ENCODE peak calls at places on chromosomes 1 and 21, in six cellular contexts. V is mammary epithelial cell, G is hepatocyte, Y is neural progenitor cell, X is HCT116, U is PC-9. P is an unnamed sample.

GRCh38 chr1:166981589-166981988 is 6.2 kb upstream of the ILDR2 start:
- DNase-seq in G (no peak), X (no peak), Y (no peak), V (no peak), U (no peak), P (no peak)

GRCh38 chr1:151839457-151840409 is at the start of gene C2CD4D:
- DNase-seq in X (peak), V (peak), Y (peak), U (peak), G (peak), P (peak)

GRCh38 chr1:166489670-166490436 is 323.1 kb upstream of the FAM78B start:
- DNase-seq in Y (no peak), U (peak), X (peak), V (no peak), G (no peak), P (peak)

GRCh38 chr1:166906647-166907046 is 30.6 kb upstream of the TADA1 start:
- DNase-seq in V (no peak), U (peak), G (no peak), X (no peak), Y (no peak), P (no peak)

GRCh38 chr1:30525980-30526651 is 197.3 kb downstream of the MATN1 start:
- DNase-seq in Y (no peak), V (peak), U (peak), G (peak), X (peak), P (peak)

GRCh38 chr1:78095618-78096416 is 50.1 kb downstream of the GIPC2 start:
- DNase-seq in Y (no peak), X (no peak), U (no peak), G (no peak), V (peak), P (no peak)

GRCh38 chr1:101137144-101138126 is 99.4 kb upstream of the S1PR1 start:
- DNase-seq in V (no peak), U (no peak), X (no peak), Y (no peak), G (no peak), P (no peak)

GRCh38 chr1:56202743-56203142 is 376.6 kb downstream of the PLPP3 start:
- DNase-seq in X (no peak), V (peak), Y (no peak), G (peak), U (no peak), P (no peak)

GRCh38 chr1:178518894-178519293 is 6.0 kb downstream of the TEX35 start:
- DNase-seq in X (no peak), G (no peak), Y (no peak), U (no peak), V (peak), P (no peak)

GRCh38 chr1:67850151-67850551 is 16.9 kb upstream of the GNG12 start:
- DNase-seq in X (peak), U (peak), G (peak), Y (peak), V (peak), P (peak)

DNA sequence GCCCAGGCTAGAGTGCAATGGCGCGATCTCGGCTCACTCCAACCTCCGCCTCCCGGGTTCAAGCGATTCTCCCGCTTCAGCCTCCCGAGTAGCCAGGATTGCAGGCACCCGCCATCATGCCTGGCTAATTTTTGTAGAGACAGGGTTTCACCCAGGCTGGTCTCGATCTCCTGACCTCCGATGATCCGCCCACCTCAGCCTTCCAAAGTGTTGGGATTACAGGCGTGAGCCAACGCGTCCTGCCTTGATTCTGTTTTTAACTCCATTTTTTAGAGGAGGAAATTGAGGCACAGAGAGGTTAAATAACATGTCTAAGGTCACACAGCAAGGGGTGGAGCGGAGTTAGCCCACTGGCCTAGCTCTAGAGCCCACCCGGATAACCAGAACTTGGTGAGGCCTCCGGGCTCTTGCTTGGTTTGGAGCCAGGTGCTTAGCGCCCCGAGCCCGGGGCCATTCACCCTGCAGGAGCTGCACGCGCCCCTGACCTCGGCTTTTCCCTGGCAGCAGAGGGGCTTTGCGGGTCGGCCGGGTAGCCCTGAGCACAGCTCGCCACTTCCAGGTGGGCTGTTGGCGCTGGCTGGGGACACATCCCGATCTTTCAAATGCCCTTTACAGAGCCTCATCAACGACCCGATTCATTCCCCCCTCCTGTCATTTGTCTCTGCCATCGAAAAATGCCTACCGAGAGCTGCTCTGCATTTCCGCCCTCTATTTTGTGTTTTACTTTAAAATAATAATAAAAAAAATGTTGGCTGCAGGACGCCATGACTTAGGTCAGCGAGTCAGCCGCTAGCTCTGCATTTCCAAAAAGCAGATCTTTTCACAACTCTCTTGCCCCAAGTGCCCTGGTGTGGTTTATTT is 11.2 kb downstream of the SIM2 start:
- DNase-seq in Y (peak), U (no peak), X (no peak), G (no peak), V (no peak), P (no peak)
- TF ChIP-seq EZH2 in Y (no peak), U (no peak), X (no peak), G (no peak), V (no peak), P (no peak)

DNA sequence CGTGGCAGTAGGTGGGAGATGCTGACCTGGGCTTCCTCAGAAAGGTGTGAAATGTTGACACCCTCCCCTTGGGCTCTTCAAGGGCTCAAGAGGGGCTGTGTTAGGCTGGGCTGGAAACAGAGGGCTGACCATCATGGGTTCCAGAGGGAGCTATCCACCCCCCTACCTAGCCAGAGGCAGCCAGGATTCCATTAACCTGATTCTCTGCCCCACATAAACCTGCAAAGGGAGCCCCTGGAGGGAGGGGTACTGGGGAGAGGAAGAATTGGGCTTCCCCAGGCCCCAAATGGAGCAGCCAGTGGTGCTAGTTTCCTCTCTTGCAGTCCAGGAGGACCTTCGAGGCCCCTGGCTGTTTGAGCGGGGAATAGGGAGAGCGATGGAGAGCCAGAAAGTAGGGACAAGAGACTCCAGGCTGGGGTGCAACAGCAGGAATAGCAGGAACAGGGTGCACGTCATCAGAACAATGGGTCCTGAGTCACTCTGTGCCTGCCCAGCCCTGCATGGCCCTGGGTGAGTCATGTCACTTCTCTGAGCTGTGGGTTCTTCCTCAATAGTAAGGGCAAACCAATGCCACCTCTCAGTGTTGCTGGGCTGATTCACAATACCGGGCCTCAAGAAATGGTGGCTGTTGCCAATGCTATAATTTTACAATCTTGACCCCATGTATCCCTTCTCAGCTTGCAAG is 121.2 kb downstream of the EPHB2 start:
- DNase-seq in X (peak), G (peak), U (peak), V (peak), Y (no peak), P (peak)
- H3K4me2 ChIP-seq in X (peak), G (no peak), U (peak), V (peak), Y (no peak), P (peak)

GRCh38 chr1:53913352-53914043 is 19.5 kb downstream of the DIO1 start:
- DNase-seq in U (no peak), V (no peak), Y (peak), G (no peak), X (no peak), P (no peak)
- TF ChIP-seq CTCF in U (no peak), V (no peak), Y (no peak), G (no peak), X (no peak), P (no peak)

GRCh38 chr1:107140703-107141490 is at the start of gene NTNG1:
- DNase-seq in V (peak), X (no peak), Y (peak), U (no peak), G (peak), P (peak)
- TF ChIP-seq EZH2 in V (no peak), X (no peak), Y (no peak), U (no peak), G (no peak), P (no peak)

DNA sequence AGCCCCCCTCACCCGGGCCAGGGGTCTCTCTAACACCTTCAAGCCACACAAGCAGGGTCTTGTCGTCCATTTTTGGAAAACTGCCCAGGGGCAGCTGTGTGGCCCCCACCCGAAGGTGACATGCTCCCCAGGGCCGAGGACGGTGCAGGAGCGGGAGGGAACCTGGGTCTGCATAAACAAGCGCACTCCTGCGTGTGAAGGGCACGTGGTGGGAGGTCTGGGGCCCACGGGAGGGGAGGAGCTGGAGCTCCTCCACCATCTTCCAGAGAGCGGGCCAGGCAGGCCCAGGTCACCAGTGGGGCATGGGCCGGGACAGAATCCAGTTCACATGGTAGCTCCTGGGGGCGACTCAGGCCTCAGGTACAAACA is 16.5 kb downstream of the CFAP74 start:
- DNase-seq in U (no peak), Y (no peak), V (no peak), G (peak), X (no peak), P (no peak)
- H3K4me2 ChIP-seq in U (no peak), Y (no peak), V (no peak), G (no peak), X (no peak), P (no peak)

P was measured in PC-3.